ENCODE peak calls at places on chromosomes 2 and 18, in four cellular contexts. N, D, K and H are unnamed samples. For H3K4me1, the result is how much of the 10 kb centered on the place peaks cover.

GRCh38 chr18:76391746-76392145 is 103.3 kb downstream of the ZNF516 start:
- DNase-seq in N (no peak), D (no peak), K (peak), H (no peak)

GRCh38 chr2:119225084-119225864 is 1.6 kb downstream of the STEAP3 start:
- DNase-seq in N (peak), D (no peak), K (no peak), H (no peak)

GRCh38 chr2:180709392-180710145 is 270.8 kb upstream of the UBE2E3 start:
- DNase-seq in N (no peak), D (no peak), K (no peak), H (no peak)

GRCh38 chr2:212078103-212078502 is 460.5 kb downstream of the ERBB4 start:
- DNase-seq in N (no peak), K (no peak), D (no peak), H (no peak)

GRCh38 chr2:234467289-234467688 is 29.6 kb downstream of the ARL4C start:
- DNase-seq in D (no peak), N (no peak), K (no peak), H (no peak)

GRCh38 chr2:72920317-72921087 is 3.2 kb downstream of the EMX1 start:
- DNase-seq in K (no peak), D (no peak), N (peak), H (no peak)

GRCh38 chr18:1914489-1914888 is 656.8 kb downstream of the METTL4 start:
- DNase-seq in K (no peak), N (no peak), D (no peak), H (no peak)

GRCh38 chr2:45813003-45813601 is 161.6 kb downstream of the PRKCE start:
- DNase-seq in D (no peak), K (no peak), N (no peak), H (no peak)

GRCh38 chr2:13858626-13859025 is 773.9 kb upstream of the LRATD1 start:
- DNase-seq in N (no peak), K (no peak), D (no peak), H (no peak)

GRCh38 chr2:176892818-176893217 is 319.8 kb upstream of the HNRNPA3 start:
- DNase-seq in D (no peak), K (no peak), N (no peak), H (no peak)

GRCh38 chr2:213216461-213216860 is 65.0 kb upstream of the IKZF2 start:
- DNase-seq in N (peak), K (no peak), D (no peak), H (no peak)

GRCh38 chr2:134582547-134582899 is 136.3 kb downstream of the TMEM163 start:
- DNase-seq in D (no peak), K (no peak), N (peak), H (no peak)

GRCh38 chr2:88265352-88265960 is 95.3 kb downstream of the THNSL2 start:
- DNase-seq in D (no peak), N (peak), K (no peak), H (no peak)

GRCh38 chr2:24731923-24732322 is 61.3 kb downstream of the PTRHD1 start:
- DNase-seq in N (no peak), D (no peak), K (no peak), H (no peak)

GRCh38 chr2:99692785-99693184 is 203.0 kb upstream of the REV1 start:
- DNase-seq in D (no peak), N (no peak), K (no peak), H (no peak)

GRCh38 chr18:967037-967576 is 62.4 kb downstream of the ADCYAP1 start:
- DNase-seq in D (no peak), N (no peak), K (no peak), H (no peak)

GRCh38 chr2:84958135-84959044 is 12.6 kb upstream of the KCMF1 start:
- DNase-seq in N (peak), D (no peak), K (no peak), H (no peak)

GRCh38 chr2:157178865-157179264 is 78.6 kb upstream of the GALNT5 start:
- DNase-seq in D (no peak), N (no peak), K (no peak), H (no peak)

GRCh38 chr2:105597831-105598293 is 146.8 kb upstream of the NCK2 start:
- DNase-seq in N (no peak), K (no peak), D (no peak), H (no peak)

DNA sequence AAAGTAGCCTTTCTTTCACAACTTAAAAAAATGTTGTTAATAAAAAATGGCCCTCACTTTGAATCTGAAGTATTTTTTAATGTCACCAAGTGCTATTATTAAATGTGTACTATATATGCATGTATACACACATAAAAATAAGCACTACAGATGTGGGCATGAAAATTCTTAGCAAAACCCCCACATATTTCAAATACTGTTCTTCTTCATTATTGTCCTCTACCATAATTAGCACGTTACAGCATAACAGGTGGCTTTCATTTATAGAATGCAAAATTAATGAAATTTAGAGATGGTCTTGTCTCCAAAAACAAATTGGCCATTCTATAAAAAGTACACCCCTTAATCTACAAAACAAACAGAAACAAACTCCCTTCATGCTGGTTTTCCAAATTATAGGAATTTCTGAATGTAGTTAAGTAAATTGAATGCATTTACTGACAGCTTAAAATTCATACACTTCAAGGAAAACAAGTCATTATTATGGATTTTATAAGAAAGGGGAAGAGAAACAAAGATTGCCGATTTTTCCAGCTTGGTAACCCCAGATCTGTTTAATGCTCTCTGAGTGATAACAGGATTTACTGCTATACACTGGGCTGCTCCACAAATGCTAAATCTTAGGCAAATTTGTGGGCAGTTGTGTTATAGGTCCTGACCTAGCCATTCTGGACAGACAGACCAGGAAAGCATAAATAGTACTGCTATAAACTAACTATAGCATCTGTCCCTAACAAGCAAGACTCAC is 67.2 kb downstream of the SPRED2 start:
- DNase-seq in D (no peak), N (no peak), K (no peak), H (no peak)
- H3K4me3 ChIP-seq in D (no peak), N (no peak), K (no peak), H (no peak)

DNA sequence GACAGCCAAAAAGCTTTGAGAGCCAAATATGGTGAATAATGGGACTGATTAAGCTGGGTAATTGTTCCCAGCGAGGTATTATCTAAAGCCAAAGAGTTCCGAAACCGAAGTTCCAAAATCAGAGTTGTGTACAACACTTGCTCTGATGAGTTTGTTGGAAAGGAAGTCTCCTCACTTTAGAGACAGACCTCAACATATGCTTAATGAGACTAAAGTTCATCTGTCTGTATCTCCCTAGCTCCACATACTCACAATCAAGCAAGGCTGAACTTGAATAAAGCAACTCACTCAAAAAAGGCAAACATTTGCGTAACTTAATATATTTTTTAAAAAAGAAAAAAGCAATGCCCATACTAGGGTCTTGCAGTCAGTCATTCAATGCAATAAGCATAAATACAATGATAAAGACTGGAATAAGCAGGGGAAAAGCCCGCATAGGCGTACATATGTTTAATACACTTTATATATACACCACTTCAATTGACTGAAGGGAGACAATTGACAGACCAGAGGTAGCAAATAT is 60.1 kb downstream of the IRS1 start:
- DNase-seq in D (no peak), N (no peak), K (no peak), H (no peak)
- H3K4me1 ChIP-seq in D (under half), N (under half), K (under half), H (under half)

DNA sequence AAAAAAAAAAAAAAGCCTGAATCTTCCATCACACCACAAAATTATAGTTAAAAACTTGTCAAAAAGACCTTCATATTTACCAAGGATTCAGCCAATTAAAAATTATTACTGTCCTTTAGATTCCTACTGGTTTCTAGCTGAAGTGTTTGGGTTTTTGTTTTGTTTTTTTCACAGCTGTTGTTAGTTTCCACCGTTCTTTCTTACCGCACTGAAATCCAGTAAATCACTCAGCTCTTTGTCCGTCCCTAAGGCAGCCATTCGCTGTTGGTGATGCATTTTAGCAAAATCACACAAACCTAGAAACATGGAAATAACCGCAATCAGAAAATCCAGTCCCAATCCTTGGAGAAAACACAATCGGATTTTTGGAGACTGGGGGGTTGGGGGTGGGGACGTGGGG is 1.2 kb downstream of the TCF4 start:
- DNase-seq in D (no peak), K (no peak), N (peak), H (no peak)
- H3K4me3 ChIP-seq in D (peak), K (peak), N (peak), H (peak)

GRCh38 chr2:60530660-60531276 is 22.7 kb downstream of the BCL11A start:
- DNase-seq in D (no peak), K (peak), N (peak), H (no peak)

GRCh38 chr2:60527762-60528161 is 25.7 kb downstream of the BCL11A start:
- DNase-seq in K (peak), D (no peak), N (no peak), H (no peak)

GRCh38 chr2:60530228-60530627 is 23.2 kb downstream of the BCL11A start:
- DNase-seq in N (peak), K (peak), D (no peak), H (no peak)

GRCh38 chr2:60528366-60528765 is 25.1 kb downstream of the BCL11A start:
- DNase-seq in K (peak), D (no peak), N (no peak), H (peak)

GRCh38 chr2:60529111-60529510 is 24.3 kb downstream of the BCL11A start:
- DNase-seq in N (no peak), K (peak), D (no peak), H (peak)
- H3K4me1 ChIP-seq in N (under half), K (half or more), D (half or more), H (under half)

GRCh38 chr18:46756172-46756558 is 688 bp downstream of the ST8SIA5 start:
- DNase-seq in D (no peak), K (peak), N (no peak), H (no peak)
- H3K4me3 ChIP-seq in D (peak), K (peak), N (no peak), H (peak)

DNA sequence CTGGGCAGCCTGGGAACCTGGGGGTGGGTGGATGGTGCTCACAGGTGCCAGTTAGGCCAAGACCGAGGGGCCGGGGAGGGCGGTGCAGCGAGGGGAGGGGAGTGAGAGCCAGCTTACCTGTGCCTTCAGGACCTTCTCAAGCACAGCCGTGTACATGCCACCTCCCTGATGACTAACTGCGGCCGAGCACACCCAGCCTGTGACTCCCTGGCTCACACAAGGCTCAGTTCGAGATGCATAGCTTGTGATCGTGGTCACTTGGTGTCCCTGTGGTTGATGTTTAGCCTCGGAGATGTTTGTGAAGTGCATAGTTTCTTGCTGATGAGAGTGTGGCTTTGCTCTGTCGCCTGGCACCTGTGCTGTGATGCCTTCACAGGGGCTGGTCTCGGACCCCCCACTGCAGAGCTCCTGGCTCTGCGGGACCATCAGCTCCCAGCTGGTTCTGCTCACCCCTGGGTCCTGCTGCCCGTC is 84.5 kb upstream of the ODC1 start:
- DNase-seq in N (no peak), K (peak), D (no peak), H (no peak)
- H3K4me1 ChIP-seq in N (under half), K (under half), D (under half), H (under half)

DNA sequence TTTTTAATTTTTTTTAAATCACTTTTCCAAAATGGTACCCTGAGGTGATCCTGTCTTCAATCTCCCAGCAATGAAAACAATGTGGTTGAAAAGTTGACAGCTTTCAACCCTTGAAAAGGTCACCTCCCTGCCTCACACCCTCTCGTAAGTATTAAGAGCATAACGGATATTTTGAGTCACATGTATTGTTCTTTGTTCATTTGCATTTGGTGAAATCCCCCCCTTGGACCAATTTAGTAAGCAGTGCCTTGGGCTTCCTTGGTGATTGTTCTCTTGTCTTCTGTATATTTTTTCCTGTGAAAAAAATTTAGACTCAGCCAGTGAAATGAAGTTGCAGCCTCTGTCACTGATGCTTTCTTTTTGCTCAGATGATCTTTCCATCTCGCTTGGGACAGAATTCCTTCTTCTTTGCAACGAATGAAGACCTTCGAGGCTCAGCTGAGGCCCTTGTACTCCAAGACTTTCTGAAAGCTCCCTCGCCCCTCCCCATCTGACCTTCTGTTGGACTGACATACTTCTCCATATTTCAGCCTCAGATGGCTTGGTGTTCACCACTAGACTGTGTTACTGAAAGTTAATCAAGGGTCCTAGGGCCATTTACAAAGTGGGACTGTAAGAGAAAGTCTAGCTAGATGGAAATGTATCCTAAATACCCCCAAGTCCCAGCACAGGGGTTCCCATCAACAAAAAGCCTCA is 158.4 kb downstream of the BCL2 start:
- DNase-seq in K (no peak), N (no peak), D (no peak), H (no peak)
- H3K4me3 ChIP-seq in K (no peak), N (no peak), D (no peak), H (no peak)

GRCh38 chr2:12766421-12766879 is 49.7 kb downstream of the TRIB2 start:
- DNase-seq in N (no peak), D (no peak), K (peak), H (no peak)
- H3K4me1 ChIP-seq in N (under half), D (under half), K (under half), H (under half)

GRCh38 chr2:231667497-231667896 is 40.8 kb upstream of the PTMA start:
- DNase-seq in N (no peak), D (no peak), K (no peak), H (no peak)
- H3K4me3 ChIP-seq in N (no peak), D (no peak), K (peak), H (no peak)